ENCODE peak calls at places on chromosomes 16 and 17, in nine cellular contexts. Y, V, K, X, R, F, E, B and Z are unnamed samples.
A peak's percentile ranks its signal among the peaks of the same experiment; 100 is the strongest.

GRCh38 chr16:69367980-69368379 is 16.4 kb upstream of the TMED6 start:
- DNase-seq in F (no peak), V (no peak), K (no peak), R (no peak), X (no peak), B (no peak), E (no peak), Y (no peak), Z (no peak)

GRCh38 chr16:82987767-82988166 is 361.0 kb downstream of the CDH13 start:
- DNase-seq in R (no peak), E (no peak), K (no peak), B (no peak), X (no peak), V (no peak), Y (no peak), F (no peak), Z (no peak)

GRCh38 chr16:75695708-75696107 is 5.6 kb downstream of the DUXB start:
- DNase-seq in X (peak; percentile 4), E (peak; percentile 16), F (no peak), B (no peak), K (no peak), V (no peak), R (peak; percentile 45), Y (no peak), Z (no peak)

GRCh38 chr17:51120357-51120738 is 320 bp downstream of the SPAG9 start:
- DNase-seq in E (peak; percentile 74), F (no peak), R (peak; percentile 55), X (no peak), V (no peak), Y (no peak), B (no peak), K (no peak), Z (no peak)

GRCh38 chr17:17557796-17558195 is 33.7 kb downstream of the PEMT start:
- DNase-seq in X (no peak), R (no peak), V (no peak), E (no peak), F (no peak), B (no peak), K (no peak), Y (no peak), Z (no peak)

GRCh38 chr17:72715906-72716572 is 376.4 kb downstream of the SLC39A11 start:
- DNase-seq in K (peak; percentile 89), X (peak; percentile 98), E (no peak), R (peak; percentile 97), Y (peak; percentile 92), F (no peak), B (peak; percentile 96), V (no peak), Z (no peak)

GRCh38 chr17:39208893-39209292 is 8.8 kb downstream of the RPL19 start:
- DNase-seq in Y (no peak), F (no peak), X (no peak), E (peak; percentile 76), V (no peak), K (no peak), B (no peak), R (peak; percentile 54), Z (no peak)

GRCh38 chr17:72117748-72118587 is 2.9 kb upstream of the SOX9 start:
- DNase-seq in F (no peak), Y (no peak), R (no peak), K (no peak), E (no peak), X (no peak), B (peak; percentile 17), V (no peak), Z (no peak)

GRCh38 chr17:39674179-39674578 is 5.9 kb downstream of the PNMT start:
- DNase-seq in V (no peak), X (no peak), E (no peak), K (no peak), R (no peak), F (no peak), Y (no peak), B (no peak), Z (no peak)

GRCh38 chr17:48725005-48725293 is 2.0 kb downstream of the PRAC2 start:
- DNase-seq in K (no peak), F (no peak), B (no peak), X (no peak), E (no peak), Y (no peak), R (no peak), V (no peak), Z (no peak)